ENCODE peak calls at places on chromosomes 12 and 14, in seven cellular contexts. M is activated gamma-delta T cell; T is Karpas-422; C is activated CD4-positive, alpha-beta T cell treated with anti-CD3 and anti-CD28 coated beads, Interleukin-2, amount 10 ng/mL, durations not matched to agents 7 days and 5 days; Y is NCI-H1105; I is stimulated activated CD4-positive, alpha-beta T cell treated with anti-CD3 and anti-CD28 coated beads, Interleukin-1b, Interleukin-23, amount 100 ng/mL, for 4 hours; Z is astrocyte of the spinal cord. D is an unnamed sample.

GRCh38 chr14:55129428-55130193 is 559 bp downstream of the LGALS3 start:
- DNase-seq in M (peak), T (no peak), C (peak), Y (no peak), I (peak), Z (peak), D (peak)

GRCh38 chr12:120361506-120362208 is 7.3 kb downstream of the MSI1 start:
- DNase-seq in M (no peak), T (no peak), C (no peak), Y (peak), I (no peak), Z (peak), D (peak)

GRCh38 chr12:95096852-95097251 is 23.4 kb upstream of the NR2C1 start:
- DNase-seq in M (no peak), T (no peak), C (no peak), Y (no peak), I (no peak), Z (peak), D (no peak)

GRCh38 chr12:22299294-22299912 is 35.1 kb downstream of the ST8SIA1 start:
- DNase-seq in M (no peak), T (peak), C (no peak), Y (peak), I (no peak), Z (peak), D (peak)

GRCh38 chr14:75059642-75060041 is 4.2 kb downstream of the ACYP1 start:
- DNase-seq in M (no peak), T (no peak), C (no peak), Y (no peak), I (no peak), Z (peak), D (no peak)

GRCh38 chr14:100784523-100785337 is 41.2 kb upstream of the MEG3 start:
- DNase-seq in M (no peak), T (no peak), C (no peak), Y (no peak), I (no peak), Z (no peak), D (no peak)

GRCh38 chr14:103528512-103529382 is at the start of gene TRMT61A:
- DNase-seq in M (peak), T (peak), C (peak), Y (peak), I (peak), Z (peak), D (peak)

GRCh38 chr14:30291216-30291615 is 267.7 kb upstream of the G2E3 start:
- DNase-seq in M (no peak), T (no peak), C (no peak), Y (no peak), I (no peak), Z (peak), D (peak)

GRCh38 chr12:65891987-65892481 is 67.8 kb downstream of the HMGA2 start:
- DNase-seq in M (no peak), T (no peak), C (no peak), Y (no peak), I (no peak), Z (peak), D (peak)

GRCh38 chr12:29698756-29699155 is 85.0 kb downstream of the TMTC1 start:
- DNase-seq in M (no peak), T (no peak), C (no peak), Y (no peak), I (no peak), Z (no peak), D (no peak)

GRCh38 chr14:21057803-21058675 is at the start of gene RNASE8:
- DNase-seq in M (no peak), T (no peak), C (no peak), Y (no peak), I (no peak), Z (no peak), D (no peak)

GRCh38 chr14:103019236-103019635 is 38.1 kb downstream of the CDC42BPB start:
- DNase-seq in M (no peak), T (no peak), C (no peak), Y (no peak), I (no peak), Z (no peak), D (no peak)

GRCh38 chr12:86376052-86376451 is 119.9 kb upstream of the MGAT4C start:
- DNase-seq in M (no peak), T (no peak), C (no peak), Y (peak), I (no peak), Z (no peak), D (no peak)

GRCh38 chr14:94334837-94335236 is 11.7 kb upstream of the SERPINA6 start:
- DNase-seq in M (no peak), T (no peak), C (no peak), Y (no peak), I (no peak), Z (peak), D (peak)

GRCh38 chr12:57934804-57935203 is 6.6 kb upstream of the ATP23 start:
- DNase-seq in M (no peak), T (peak), C (no peak), Y (no peak), I (no peak), Z (no peak), D (no peak)

GRCh38 chr12:117803013-117803412 is 165.8 kb downstream of the KSR2 start:
- DNase-seq in M (no peak), T (no peak), C (no peak), Y (no peak), I (no peak), Z (no peak), D (no peak)

GRCh38 chr14:106228541-106229158 is 702.3 kb downstream of the TMEM121 start:
- DNase-seq in M (no peak), T (no peak), C (peak), Y (no peak), I (peak), Z (no peak), D (no peak)

GRCh38 chr14:93780811-93781210 is 7.5 kb downstream of the PRIMA1 start:
- DNase-seq in M (no peak), T (no peak), C (no peak), Y (no peak), I (no peak), Z (no peak), D (no peak)

GRCh38 chr14:37641117-37641516 is 45.7 kb downstream of the TTC6 start:
- DNase-seq in M (no peak), T (no peak), C (no peak), Y (no peak), I (no peak), Z (no peak), D (no peak)

GRCh38 chr14:80135305-80136088 is 75.8 kb downstream of the DIO2 start:
- DNase-seq in M (no peak), T (no peak), C (no peak), Y (no peak), I (no peak), Z (peak), D (no peak)

GRCh38 chr12:69324797-69325466 is 23.2 kb upstream of the LYZ start:
- DNase-seq in M (no peak), T (no peak), C (no peak), Y (no peak), I (no peak), Z (no peak), D (no peak)

GRCh38 chr12:120761581-120761980 is 36.0 kb downstream of the ACADS start:
- DNase-seq in M (no peak), T (no peak), C (no peak), Y (no peak), I (no peak), Z (peak), D (no peak)

GRCh38 chr12:89840162-89840922 is 131.7 kb upstream of the ATP2B1 start:
- DNase-seq in M (no peak), T (no peak), C (no peak), Y (no peak), I (no peak), Z (no peak), D (no peak)

GRCh38 chr14:73752297-73752992 is 38.3 kb upstream of the PNMA1 start:
- DNase-seq in M (no peak), T (peak), C (peak), Y (no peak), I (no peak), Z (peak), D (peak)

GRCh38 chr14:95711476-95712176 is 2.3 kb downstream of the TCL1A start:
- DNase-seq in M (no peak), T (no peak), C (no peak), Y (no peak), I (no peak), Z (no peak), D (no peak)

GRCh38 chr14:72892879-72893635 is 844 bp downstream of the DPF3 start:
- DNase-seq in M (no peak), T (peak), C (peak), Y (no peak), I (no peak), Z (peak), D (no peak)

GRCh38 chr14:79629891-79630560 is 581.3 kb downstream of the DIO2 start:
- DNase-seq in M (no peak), T (no peak), C (no peak), Y (no peak), I (no peak), Z (no peak), D (no peak)

GRCh38 chr12:111100554-111100953 is 180.2 kb upstream of the MYL2 start:
- DNase-seq in M (no peak), T (no peak), C (no peak), Y (no peak), I (no peak), Z (no peak), D (no peak)

GRCh38 chr14:20988717-20989116 is 1.1 kb upstream of the METTL17 start:
- DNase-seq in M (no peak), T (no peak), C (no peak), Y (no peak), I (no peak), Z (no peak), D (peak)

GRCh38 chr14:35369701-35370191 is 34.8 kb downstream of the NFKBIA start:
- DNase-seq in M (no peak), T (no peak), C (no peak), Y (no peak), I (no peak), Z (peak), D (no peak)

GRCh38 chr12:78674311-78675085 is 190.1 kb upstream of the SYT1 start:
- DNase-seq in M (no peak), T (no peak), C (no peak), Y (no peak), I (no peak), Z (peak), D (peak)

GRCh38 chr14:68622856-68623255 is 170.0 kb downstream of the ZFP36L1 start:
- DNase-seq in M (no peak), T (no peak), C (no peak), Y (no peak), I (no peak), Z (no peak), D (no peak)

GRCh38 chr14:65847065-65847847 is 434.7 kb downstream of the FUT8 start:
- DNase-seq in M (no peak), T (no peak), C (peak), Y (no peak), I (peak), Z (no peak), D (no peak)

GRCh38 chr14:67837011-67837624 is 17.5 kb downstream of the RAD51B start:
- DNase-seq in M (no peak), T (peak), C (peak), Y (peak), I (peak), Z (peak), D (peak)

GRCh38 chr14:32932921-32933622 is 5.6 kb upstream of the NPAS3 start:
- DNase-seq in M (no peak), T (no peak), C (no peak), Y (no peak), I (no peak), Z (no peak), D (no peak)

GRCh38 chr12:51873251-51873994 is 14.5 kb upstream of the ANKRD33 start:
- DNase-seq in M (no peak), T (no peak), C (no peak), Y (no peak), I (no peak), Z (no peak), D (no peak)